ENCODE peak calls at places on chromosomes 7 and 10, in ten cellular contexts. I is neural progenitor cell; T is gastrocnemius medialis; F is ovary; B is body of pancreas; E is ascending aorta; M is CD4-positive, alpha-beta T cell; J is HL-60; L is heart left ventricle; R is esophagus squamous epithelium. C is an unnamed sample.

GRCh38 chr10:78450807-78451485 is 417.3 kb downstream of the RPS24 start:
- DNase-seq in I (no peak), F (no peak), E (peak), J (no peak), L (no peak), T (no peak), B (no peak), M (no peak), R (no peak), C (no peak)

GRCh38 chr7:29684787-29685650 is 121.3 kb upstream of the WIPF3 start:
- DNase-seq in R (no peak), M (no peak), J (peak), T (peak), F (peak), L (peak), I (peak), E (peak), B (peak), C (peak)

GRCh38 chr7:49324707-49325106 is 400.4 kb downstream of the CDC14C start:
- DNase-seq in E (no peak), M (no peak), J (no peak), L (no peak), F (no peak), B (no peak), R (no peak), I (peak), T (no peak), C (no peak)

GRCh38 chr7:143399642-143400041 is 9.0 kb downstream of the EPHA1 start:
- DNase-seq in L (no peak), I (no peak), R (no peak), J (no peak), M (no peak), F (no peak), T (no peak), B (no peak), E (no peak), C (no peak)

GRCh38 chr10:30583778-30584415 is 45.7 kb downstream of the LYZL2 start:
- DNase-seq in M (no peak), B (peak), L (peak), J (no peak), T (peak), E (peak), F (peak), I (no peak), R (no peak), C (peak)

GRCh38 chr7:156003220-156004162 is 191.2 kb upstream of the SHH start:
- DNase-seq in L (no peak), R (no peak), E (no peak), T (no peak), I (no peak), M (no peak), J (no peak), F (no peak), B (no peak), C (no peak)

GRCh38 chr10:115525141-115525540 is 432.0 kb downstream of the ATRNL1 start:
- DNase-seq in J (no peak), F (no peak), I (no peak), E (no peak), M (no peak), T (no peak), B (no peak), L (no peak), R (no peak), C (no peak)

GRCh38 chr7:1176891-1177373 is 16.9 kb upstream of the ZFAND2A start:
- DNase-seq in I (peak), M (peak), B (peak), F (peak), L (peak), T (no peak), R (no peak), J (peak), E (no peak), C (peak)

GRCh38 chr10:128254486-128254885 is 128.3 kb upstream of the MKI67 start:
- DNase-seq in T (no peak), I (no peak), M (no peak), J (no peak), L (no peak), B (no peak), R (no peak), E (no peak), F (no peak), C (no peak)

GRCh38 chr10:97169911-97170693 is 15.7 kb downstream of the SLIT1 start:
- DNase-seq in E (no peak), I (no peak), M (no peak), B (peak), L (no peak), R (no peak), T (no peak), F (no peak), J (no peak), C (peak)

GRCh38 chr10:98144985-98145384 is 10.5 kb downstream of the R3HCC1L start:
- DNase-seq in T (no peak), F (no peak), J (no peak), B (no peak), R (no peak), M (no peak), E (no peak), L (no peak), I (no peak), C (no peak)

GRCh38 chr7:25752967-25753791 is 398.8 kb upstream of the NFE2L3 start:
- DNase-seq in F (no peak), E (peak), B (no peak), J (no peak), M (no peak), R (no peak), T (peak), L (no peak), I (peak), C (peak)

GRCh38 chr10:75438275-75438674 is 6.9 kb downstream of the LRMDA start:
- DNase-seq in E (no peak), J (no peak), L (no peak), R (no peak), I (no peak), F (no peak), M (no peak), B (no peak), T (no peak), C (peak)

DNA sequence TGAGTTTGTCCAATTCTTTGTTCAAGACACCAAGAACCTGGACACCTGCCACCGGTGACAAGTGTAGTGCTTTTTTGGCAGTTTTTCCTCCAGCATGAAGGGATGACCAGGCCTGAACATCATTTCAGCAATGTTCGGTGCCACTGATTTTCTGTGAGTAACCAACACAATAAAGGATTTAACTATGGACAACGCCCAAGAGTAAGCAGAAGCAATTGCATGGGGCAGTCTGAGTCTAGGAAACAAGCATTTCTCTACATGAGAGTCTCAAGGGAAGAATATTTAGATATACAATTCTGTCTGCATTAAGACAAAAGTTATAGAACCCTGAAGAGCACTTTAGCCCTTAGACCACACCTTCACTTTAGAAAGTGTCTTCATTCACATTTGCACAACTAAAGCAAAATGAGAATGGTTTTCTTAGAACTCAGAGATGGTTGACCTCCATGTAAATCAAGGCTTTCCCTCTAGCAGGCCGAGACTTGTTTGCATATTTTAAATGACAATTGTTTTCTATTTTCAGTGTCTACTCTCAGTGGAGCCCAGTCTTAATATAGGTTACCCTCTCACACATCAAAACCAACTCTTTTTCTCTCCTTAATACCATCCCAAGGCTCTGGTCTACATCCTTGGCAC is 25.5 kb upstream of the TRIM24 start:
- DNase-seq in J (no peak), E (no peak), F (no peak), B (no peak), M (no peak), T (no peak), R (no peak), L (no peak), I (no peak), C (no peak)
- H3K27ac ChIP-seq in J (no peak), E (no peak), F (no peak), B (no peak), M (no peak), T (no peak), R (no peak), L (no peak), I (no peak), C (no peak)

GRCh38 chr10:119364941-119365340 is 157.6 kb downstream of the GRK5 start:
- DNase-seq in B (peak), T (no peak), F (no peak), L (no peak), J (no peak), M (no peak), I (no peak), R (no peak), E (no peak), C (peak)
- TF ChIP-seq CTCF in B (no peak), T (no peak), F (no peak), L (no peak), J (no peak), M (no peak), I (no peak), R (no peak), E (no peak), C (no peak)

GRCh38 chr10:69349542-69349888 is 67.2 kb downstream of the TACR2 start:
- DNase-seq in T (no peak), J (no peak), B (no peak), I (no peak), E (no peak), R (no peak), F (no peak), L (no peak), M (no peak), C (no peak)
- H3K27ac ChIP-seq in T (peak), J (peak), B (no peak), I (no peak), E (peak), R (peak), F (no peak), L (no peak), M (peak), C (peak)

DNA sequence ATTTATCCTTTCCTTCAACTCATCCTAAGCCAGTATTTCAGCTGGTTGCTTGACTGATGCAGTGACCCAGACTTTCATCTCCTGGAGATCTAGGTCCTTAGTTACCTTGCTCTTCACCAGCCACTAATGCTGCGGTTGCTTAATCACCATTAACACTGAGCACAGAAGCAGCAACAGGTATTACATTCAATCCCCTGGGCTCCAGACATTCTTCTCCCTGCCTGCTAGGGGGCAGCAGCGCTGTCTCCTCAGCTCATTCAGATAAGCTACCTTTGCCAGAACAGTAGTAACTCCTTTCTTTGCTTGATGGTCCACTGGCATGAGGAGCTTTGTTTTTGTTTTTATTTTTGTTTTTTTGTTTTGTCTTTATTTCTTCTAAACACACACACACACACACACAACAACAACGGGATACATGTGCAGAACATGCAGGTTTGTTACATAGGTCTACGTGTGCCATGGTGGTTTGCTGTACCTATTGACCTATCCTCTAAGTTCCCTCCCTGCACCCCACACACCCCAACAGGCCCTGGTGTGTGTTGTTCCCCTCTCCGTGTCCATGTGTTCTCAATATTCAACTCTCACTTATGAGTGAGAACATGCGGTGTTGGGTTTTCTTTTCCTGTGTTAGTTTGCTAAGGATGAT is 1043.2 kb upstream of the C7orf33 start:
- DNase-seq in B (peak), R (no peak), M (no peak), L (no peak), T (no peak), I (peak), J (peak), F (no peak), E (no peak), C (peak)
- TF ChIP-seq CTCF in B (peak), R (peak), M (no peak), L (no peak), T (no peak), I (peak), J (peak), F (no peak), E (no peak), C (peak)

DNA sequence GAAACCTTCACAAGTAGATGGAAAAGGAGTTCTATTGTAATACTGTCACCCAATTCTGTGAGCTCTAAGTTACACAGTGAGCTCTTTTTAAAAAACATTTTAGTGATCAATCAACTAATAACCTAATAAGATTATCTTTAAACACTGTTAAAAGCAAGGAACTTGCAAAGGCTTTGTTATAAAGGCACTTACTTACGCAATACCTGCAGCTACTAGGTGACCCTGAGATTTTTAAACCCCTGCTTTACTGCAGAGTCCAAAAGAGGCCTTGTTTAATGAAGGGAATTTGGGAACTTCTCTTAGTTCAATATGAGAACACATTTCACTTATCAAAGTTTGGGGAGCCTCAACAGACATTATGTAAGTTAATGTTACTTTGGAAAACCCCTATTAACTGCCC is 53.3 kb downstream of the P4HA1 start:
- DNase-seq in B (no peak), J (no peak), L (no peak), T (no peak), M (no peak), I (no peak), F (no peak), R (no peak), E (no peak), C (no peak)
- H3K27ac ChIP-seq in B (no peak), J (no peak), L (no peak), T (no peak), M (no peak), I (no peak), F (no peak), R (peak), E (no peak), C (no peak)

DNA sequence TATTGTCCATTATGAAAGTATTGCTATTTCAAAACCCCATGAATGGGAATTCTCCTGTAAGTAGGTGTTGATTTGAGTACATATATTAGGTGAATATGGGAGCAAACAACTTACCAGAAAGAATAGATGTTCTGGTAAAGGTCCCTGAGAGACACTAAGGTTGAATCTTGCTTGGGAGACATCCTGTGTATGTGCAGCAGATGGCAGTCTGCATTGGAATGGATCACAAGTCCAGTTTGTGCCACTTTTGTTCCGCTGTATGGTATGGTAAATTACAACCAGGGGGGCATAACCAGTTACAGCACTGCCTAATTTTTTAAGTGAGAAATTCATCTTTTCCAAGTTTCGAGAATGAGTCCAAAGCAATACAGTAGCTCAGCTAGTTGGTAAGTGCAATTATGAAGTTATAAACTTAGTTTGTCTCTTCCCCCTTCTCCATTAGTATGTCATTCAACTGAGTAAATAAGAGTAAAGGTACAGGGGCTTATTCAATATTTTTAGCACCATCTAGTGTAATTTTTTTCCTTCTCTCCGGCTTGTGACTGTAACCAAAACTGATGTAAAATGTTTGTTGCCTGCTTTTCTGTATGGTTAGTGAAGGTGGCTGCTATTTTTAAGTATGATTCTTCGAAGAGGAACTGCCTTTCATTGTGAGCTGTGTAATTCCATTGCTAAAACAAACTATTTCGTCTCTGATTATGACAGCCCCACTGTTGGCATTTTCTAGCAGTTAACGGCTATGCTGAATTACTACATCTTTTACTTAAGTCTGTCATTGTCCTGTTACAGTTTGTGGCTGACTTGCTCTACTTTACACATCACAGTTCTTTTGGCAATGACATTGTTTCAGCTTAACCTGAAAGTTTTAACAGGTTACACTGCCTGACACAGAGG is 2.8 kb downstream of the MCU start:
- DNase-seq in L (peak), B (no peak), E (no peak), R (no peak), I (peak), F (no peak), T (peak), M (no peak), J (peak), C (no peak)
- TF ChIP-seq CTCF in L (peak), B (no peak), E (peak), R (no peak), I (peak), F (no peak), T (peak), M (peak), J (peak), C (no peak)

DNA sequence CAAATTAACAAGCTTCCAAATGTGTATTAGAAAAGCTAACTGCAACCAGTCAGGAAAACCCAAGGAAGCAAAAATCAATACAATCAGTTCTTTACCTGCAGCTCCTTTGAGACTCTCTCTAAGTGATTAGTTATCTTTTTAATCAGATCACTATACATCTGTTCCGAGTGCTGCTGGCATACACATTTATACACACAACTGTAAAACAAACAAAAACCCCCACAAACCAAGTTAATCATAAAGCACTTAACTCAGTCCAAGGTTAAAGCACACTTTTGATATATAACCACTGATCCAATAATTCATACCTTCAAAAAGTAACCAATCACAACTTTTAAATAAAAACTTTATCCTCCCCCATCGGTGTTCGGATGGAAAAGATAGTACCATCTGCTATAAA is 25.6 kb downstream of the CACUL1 start:
- DNase-seq in I (no peak), R (no peak), J (no peak), M (no peak), L (no peak), T (no peak), B (no peak), E (no peak), F (no peak), C (no peak)
- H3K27ac ChIP-seq in I (no peak), R (peak), J (peak), M (no peak), L (no peak), T (peak), B (no peak), E (no peak), F (no peak), C (no peak)

GRCh38 chr7:111413796-111414195 is 148.5 kb downstream of the IMMP2L start:
- DNase-seq in J (no peak), B (no peak), L (no peak), T (no peak), R (no peak), E (no peak), F (no peak), I (peak), M (no peak), C (peak)
- TF ChIP-seq CTCF in J (no peak), B (no peak), L (no peak), T (no peak), R (no peak), E (no peak), F (no peak), I (no peak), M (no peak), C (no peak)

DNA sequence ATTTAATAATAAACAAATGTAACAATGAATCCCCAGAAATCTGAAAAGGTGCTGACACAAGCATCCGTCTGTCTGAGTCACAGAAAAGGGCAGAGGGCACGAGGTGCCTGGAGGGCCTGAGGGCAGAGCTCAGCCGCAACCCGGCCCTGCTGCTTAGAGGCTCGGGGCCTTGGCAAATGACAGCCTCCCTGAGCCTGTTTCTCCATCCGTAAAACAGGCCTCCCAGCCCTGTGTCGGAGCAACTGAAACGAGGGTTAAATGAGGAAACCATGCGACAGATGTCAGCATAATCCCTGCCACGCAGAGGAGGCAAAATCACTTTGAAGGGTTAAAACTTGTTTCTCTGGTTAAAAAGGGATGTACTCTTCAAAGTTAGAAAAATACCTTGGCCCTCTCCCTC is 24.9 kb downstream of the NUDT1 start:
- DNase-seq in I (no peak), T (no peak), M (no peak), E (no peak), B (no peak), R (no peak), J (no peak), F (no peak), L (no peak), C (no peak)
- H3K27ac ChIP-seq in I (no peak), T (no peak), M (no peak), E (no peak), B (no peak), R (peak), J (no peak), F (no peak), L (no peak), C (no peak)